ENCODE peak calls at places on chromosome 19, in ten cellular contexts. E is heart left ventricle; B is tibial nerve; X is CD8-positive, alpha-beta memory T cell; W is mammary epithelial cell; P is tibial artery; Q is psoas muscle; Y is foreskin keratinocyte; F is effector memory CD4-positive, alpha-beta T cell; L is pancreas. N is an unnamed sample.
A peak's percentile ranks its signal among the peaks of the same experiment; 100 is the strongest.

GRCh38 chr19:31338069-31338767 is 11.0 kb downstream of the TSHZ3 start:
- DNase-seq in P (peak; percentile 80), W (no peak), Q (peak; percentile 72), X (no peak), E (peak; percentile 57), L (no peak), F (no peak), B (peak; percentile 67), Y (no peak), N (peak; percentile 78)

GRCh38 chr19:8900421-8900820 is 68.2 kb downstream of the MBD3L1 start:
- DNase-seq in W (no peak), F (no peak), Y (no peak), E (no peak), P (no peak), Q (no peak), B (no peak), L (no peak), X (no peak), N (no peak)

GRCh38 chr19:17720487-17720839 is 1.2 kb downstream of the MAP1S start:
- DNase-seq in L (no peak), F (no peak), P (no peak), Q (no peak), X (no peak), E (no peak), W (no peak), Y (no peak), B (no peak), N (no peak)

GRCh38 chr19:14363203-14364097 is 17.8 kb upstream of the ADGRE5 start:
- DNase-seq in Y (no peak), Q (peak; percentile 79), L (no peak), B (no peak), X (peak; percentile 44), W (peak; percentile 54), P (peak; percentile 93), F (no peak), E (peak; percentile 90), N (peak; percentile 93)

GRCh38 chr19:48878219-48879024 is 6.2 kb downstream of the PPP1R15A start:
- DNase-seq in W (peak; percentile 62), L (no peak), Y (no peak), E (peak; percentile 68), F (no peak), X (no peak), B (no peak), P (peak; percentile 81), Q (no peak), N (peak; percentile 60)

GRCh38 chr19:19531951-19532805 is 3.5 kb downstream of the YJEFN3 start:
- DNase-seq in E (peak; percentile 85), W (peak; percentile 46), B (peak; percentile 89), Q (peak; percentile 91), L (peak; percentile 84), X (peak; percentile 82), P (peak; percentile 88), Y (no peak), F (peak; percentile 73), N (peak; percentile 90)

GRCh38 chr19:7853760-7854107 is 20.5 kb downstream of the PRR36 start:
- DNase-seq in Y (no peak), F (no peak), P (no peak), L (no peak), W (no peak), E (no peak), Q (no peak), B (no peak), X (no peak), N (no peak)

GRCh38 chr19:15421136-15421535 is 2.3 kb upstream of the AKAP8L start:
- DNase-seq in P (no peak), X (no peak), E (no peak), B (no peak), F (no peak), W (no peak), L (no peak), Q (peak; percentile 37), Y (no peak), N (no peak)

GRCh38 chr19:17406039-17406886 is 833 bp upstream of the BST2 start:
- DNase-seq in X (no peak), L (no peak), F (no peak), B (no peak), Y (no peak), E (no peak), W (peak; percentile 29), P (no peak), Q (no peak), N (no peak)

GRCh38 chr19:17448190-17448967 is at the start of gene TMEM221:
- DNase-seq in W (no peak), X (peak; percentile 34), P (no peak), L (peak; percentile 51), Q (peak; percentile 78), B (peak; percentile 24), F (peak; percentile 13), E (peak; percentile 41), Y (no peak), N (peak; percentile 54)

GRCh38 chr19:47230122-47230920 is 678 bp downstream of the BBC3 start:
- DNase-seq in Q (peak; percentile 89), L (peak; percentile 74), Y (no peak), F (peak; percentile 86), P (peak; percentile 87), E (peak; percentile 76), B (peak; percentile 61), W (peak; percentile 22), X (peak; percentile 86), N (peak; percentile 72)

GRCh38 chr19:14442904-14443631 is 10.0 kb downstream of the PKN1 start:
- DNase-seq in Y (no peak), P (no peak), E (no peak), B (no peak), X (no peak), F (no peak), L (no peak), Q (no peak), W (no peak), N (no peak)

GRCh38 chr19:29665215-29665825 is at the start of gene PLEKHF1:
- DNase-seq in P (peak; percentile 95), Y (peak; percentile 66), W (peak; percentile 78), F (peak; percentile 75), B (peak; percentile 79), E (peak; percentile 93), L (peak; percentile 90), Q (peak; percentile 97), X (peak; percentile 81), N (peak; percentile 93)

GRCh38 chr19:11125994-11126685 is 29.4 kb downstream of the SPC24 start:
- DNase-seq in Y (peak; percentile 44), X (peak; percentile 64), L (peak; percentile 78), P (peak; percentile 87), E (peak; percentile 78), Q (peak; percentile 85), W (no peak), B (peak; percentile 89), F (peak; percentile 42), N (peak; percentile 92)

DNA sequence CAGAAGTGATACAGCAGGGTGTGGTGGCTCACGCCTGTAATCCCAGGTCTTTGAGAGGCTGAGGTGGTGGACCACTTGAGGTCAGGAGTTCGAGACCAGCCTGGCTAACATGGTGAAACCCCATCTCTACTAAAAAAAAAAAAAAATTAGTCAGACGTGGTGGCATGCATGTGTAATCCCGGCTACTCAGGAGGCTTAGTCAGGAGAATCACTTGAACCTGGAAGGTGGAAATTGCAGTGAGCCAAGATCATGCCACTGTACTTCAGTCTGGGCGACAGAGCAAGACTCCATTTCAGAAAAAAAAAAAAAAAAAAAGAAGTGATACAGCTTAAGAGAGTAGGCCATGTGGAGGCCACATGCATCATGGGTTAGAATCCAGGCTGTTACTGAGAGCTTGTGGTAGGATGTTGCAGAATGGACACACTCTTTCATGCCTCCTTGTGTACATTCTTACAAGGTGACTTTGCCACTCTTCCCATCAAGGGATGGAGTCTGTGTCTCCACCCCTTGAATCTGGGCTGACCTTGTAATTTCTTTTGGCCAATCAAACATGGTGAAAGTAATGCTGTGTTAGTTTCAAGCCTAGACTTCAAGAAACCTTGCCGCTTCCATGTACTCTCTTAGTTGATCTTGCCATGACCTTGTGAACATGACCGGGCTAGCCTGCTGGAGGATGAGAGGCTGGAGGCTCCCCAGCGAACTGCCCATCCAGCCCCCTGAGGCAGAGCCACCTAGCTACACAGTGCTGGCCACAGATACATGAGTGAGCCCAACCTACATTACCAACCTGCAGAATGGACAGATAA is 12.3 kb downstream of the FAM187B start:
- DNase-seq in E (no peak), B (no peak), P (no peak), Y (peak; percentile 71), F (no peak), W (peak; percentile 61), X (no peak), L (no peak), Q (no peak), N (no peak)
- H3K4me1 ChIP-seq in E (peaks cover 13% of the 10 kb centered on the region), B (peaks cover 17% of the 10 kb centered on the region), P (peaks cover 10% of the 10 kb centered on the region), Y (peaks cover 7% of the 10 kb centered on the region), F (peaks cover 27% of the 10 kb centered on the region), W (peaks cover 11% of the 10 kb centered on the region), X (peaks cover 66% of the 10 kb centered on the region), L (peaks cover 13% of the 10 kb centered on the region), Q (peaks cover 20% of the 10 kb centered on the region), N (peaks cover 22% of the 10 kb centered on the region)

DNA sequence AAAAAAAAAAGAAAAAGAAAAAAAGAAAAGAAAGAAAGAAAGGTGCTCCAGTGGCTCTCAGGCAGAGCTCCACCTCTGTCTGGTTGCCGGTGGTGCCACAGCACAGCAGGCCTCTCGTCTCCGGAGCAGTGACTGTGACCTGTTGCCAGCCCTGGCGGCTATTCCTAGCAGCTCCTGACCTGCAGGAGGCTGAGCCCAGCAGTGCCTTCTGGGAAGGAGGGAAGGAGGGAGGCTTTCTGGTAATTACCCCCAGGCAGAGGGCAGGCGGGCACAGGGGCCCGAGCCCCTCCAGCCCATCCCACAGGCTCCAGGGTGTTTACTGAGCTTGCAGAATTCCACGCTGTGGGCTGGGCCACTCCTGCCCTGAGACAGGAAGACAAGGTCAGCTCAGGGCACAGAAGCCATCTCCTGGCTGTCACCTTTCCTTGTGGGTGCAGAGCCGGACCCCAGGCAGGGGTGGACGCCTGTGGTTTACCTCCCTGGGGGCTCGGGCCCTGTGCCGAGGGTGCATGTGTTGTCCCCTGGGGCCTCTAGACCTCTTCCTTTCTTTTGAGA is 77.9 kb downstream of the GNG7 start:
- DNase-seq in F (no peak), L (peak; percentile 58), X (no peak), E (peak; percentile 68), Y (no peak), B (no peak), Q (peak; percentile 87), P (no peak), W (no peak), N (peak; percentile 69)
- H3K4me1 ChIP-seq in F (peaks cover 23% of the 10 kb centered on the region), L (peaks cover 24% of the 10 kb centered on the region), X (peaks cover 32% of the 10 kb centered on the region), E (peaks cover 18% of the 10 kb centered on the region), Y (peaks cover 9% of the 10 kb centered on the region), B (peaks cover 42% of the 10 kb centered on the region), Q (peaks cover 20% of the 10 kb centered on the region), P (peaks cover 17% of the 10 kb centered on the region), W (peaks cover 39% of the 10 kb centered on the region), N (peaks cover 18% of the 10 kb centered on the region)

GRCh38 chr19:44974809-44975347 is 19.7 kb downstream of the CLPTM1 start:
- DNase-seq in E (no peak), W (no peak), B (no peak), L (no peak), Y (no peak), F (no peak), P (no peak), Q (no peak), X (no peak), N (no peak)
- H3K4me1 ChIP-seq in E (no peaks in the 10 kb centered on the region), W (no peaks in the 10 kb centered on the region), B (no peaks in the 10 kb centered on the region), L (no peaks in the 10 kb centered on the region), Y (no peaks in the 10 kb centered on the region), F (no peaks in the 10 kb centered on the region), P (no peaks in the 10 kb centered on the region), Q (no peaks in the 10 kb centered on the region), X (no peaks in the 10 kb centered on the region), N (no peaks in the 10 kb centered on the region)

GRCh38 chr19:6616011-6616410 is 25.1 kb upstream of the CD70 start:
- DNase-seq in F (no peak), Y (peak; percentile 88), P (no peak), B (no peak), L (no peak), W (peak; percentile 91), E (no peak), X (no peak), Q (no peak), N (no peak)
- H3K4me1 ChIP-seq in F (no peaks in the 10 kb centered on the region), Y (peaks cover 14% of the 10 kb centered on the region), P (no peaks in the 10 kb centered on the region), B (peaks cover 5% of the 10 kb centered on the region), L (no peaks in the 10 kb centered on the region), W (peaks cover 16% of the 10 kb centered on the region), E (no peaks in the 10 kb centered on the region), X (no peaks in the 10 kb centered on the region), Q (no peaks in the 10 kb centered on the region), N (no peaks in the 10 kb centered on the region)

GRCh38 chr19:911197-912033 is 1.6 kb downstream of the R3HDM4 start:
- DNase-seq in F (no peak), W (no peak), P (no peak), Y (no peak), Q (no peak), X (no peak), B (no peak), E (no peak), L (no peak), N (no peak)
- H3K4me1 ChIP-seq in F (peaks cover 53% of the 10 kb centered on the region), W (peaks cover 19% of the 10 kb centered on the region), P (peaks cover 23% of the 10 kb centered on the region), Y (peaks cover 5% of the 10 kb centered on the region), Q (no peaks in the 10 kb centered on the region), X (peaks cover 39% of the 10 kb centered on the region), B (peaks cover 31% of the 10 kb centered on the region), E (no peaks in the 10 kb centered on the region), L (peaks cover 17% of the 10 kb centered on the region), N (peaks cover 4% of the 10 kb centered on the region)

N was measured in testis.